ENCODE peak calls at places on chromosome 16, in six cellular contexts. G is CD4-positive, alpha-beta memory T cell; A is OCI-LY7; H is stomach; L is esophagus squamous epithelium; N is HepG2. K is an unnamed sample. For H3K9me3, the result is how much of the 10 kb centered on the place peaks cover.

GRCh38 chr16:29943846-29944669 is 17.8 kb upstream of the TMEM219 start:
- DNase-seq in G (no peak), L (no peak), A (no peak), H (peak), N (peak), K (peak)

GRCh38 chr16:80034948-80035700 is 434.6 kb upstream of the MAF start:
- DNase-seq in G (no peak), L (no peak), A (no peak), H (no peak), N (no peak), K (no peak)

GRCh38 chr16:15772579-15773293 is 84.1 kb downstream of the MYH11 start:
- DNase-seq in N (no peak), G (no peak), L (no peak), H (no peak), A (no peak), K (no peak)

GRCh38 chr16:2467301-2468141 is 3.6 kb upstream of the NTN3 start:
- DNase-seq in H (peak), L (no peak), N (no peak), G (no peak), A (peak), K (peak)

GRCh38 chr16:57616871-57617270 is 11.6 kb upstream of the ADGRG1 start:
- DNase-seq in N (no peak), H (peak), G (no peak), L (no peak), A (no peak), K (no peak)

GRCh38 chr16:30961384-30961783 is 3.8 kb downstream of the SETD1A start:
- DNase-seq in L (no peak), A (no peak), N (no peak), H (no peak), G (no peak), K (no peak)

GRCh38 chr16:14562691-14563491 is 67.2 kb downstream of the PARN start:
- DNase-seq in L (no peak), A (no peak), N (peak), G (no peak), H (peak), K (peak)

GRCh38 chr16:88639231-88640038 is 1.1 kb downstream of the IL17C start:
- DNase-seq in L (no peak), N (no peak), G (no peak), A (no peak), H (peak), K (peak)

GRCh38 chr16:53041196-53041977 is 11.3 kb downstream of the CHD9NB start:
- DNase-seq in G (no peak), H (peak), L (no peak), N (peak), A (no peak), K (no peak)

GRCh38 chr16:57898961-57899360 is 72.0 kb downstream of the CNGB1 start:
- DNase-seq in N (no peak), L (no peak), A (no peak), H (no peak), G (no peak), K (no peak)

DNA sequence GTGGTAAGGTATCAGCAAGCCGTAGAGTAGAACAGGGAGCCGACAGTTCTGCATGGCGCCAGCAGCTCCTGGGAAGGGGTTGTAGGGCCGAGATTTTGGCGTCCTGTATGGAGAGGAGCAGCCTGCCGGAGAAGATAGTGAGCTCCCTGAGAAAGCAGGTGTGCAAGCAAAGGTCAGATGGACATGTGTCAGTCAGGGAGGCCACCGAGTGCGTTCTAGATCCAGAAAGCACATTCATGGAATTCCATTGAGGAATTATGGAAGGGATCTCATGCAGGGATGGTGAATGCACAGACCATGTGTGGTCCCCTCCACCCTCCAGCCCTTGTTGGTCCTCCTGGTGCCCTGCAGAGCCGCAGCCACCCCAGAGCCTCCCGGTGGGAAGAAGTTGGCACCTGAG is 33.7 kb downstream of the CMIP start:
- DNase-seq in A (no peak), G (no peak), H (no peak), L (no peak), N (no peak), K (no peak)
- H3K27ac ChIP-seq in A (peak), G (no peak), H (peak), L (peak), N (peak), K (no peak)

GRCh38 chr16:1175566-1176279 is 22.8 kb downstream of the CACNA1H start:
- DNase-seq in N (peak), L (no peak), A (no peak), G (no peak), H (no peak), K (no peak)

GRCh38 chr16:1177053-1177452 is 24.1 kb downstream of the CACNA1H start:
- DNase-seq in A (no peak), L (no peak), G (no peak), H (no peak), N (no peak), K (no peak)

GRCh38 chr16:1178295-1178910 is 25.5 kb downstream of the CACNA1H start:
- DNase-seq in H (no peak), A (no peak), L (no peak), N (no peak), G (no peak), K (no peak)

GRCh38 chr16:1176280-1176897 is 23.5 kb downstream of the CACNA1H start:
- DNase-seq in L (no peak), N (no peak), G (no peak), A (no peak), H (no peak), K (no peak)

GRCh38 chr16:1177750-1178149 is 24.8 kb downstream of the CACNA1H start:
- DNase-seq in L (no peak), H (no peak), N (no peak), A (no peak), G (no peak), K (no peak)
- H3K4me3 ChIP-seq in L (no peak), H (no peak), N (no peak), A (no peak), G (no peak), K (no peak)

GRCh38 chr16:10388987-10389386 is 3.1 kb downstream of the ATF7IP2 start:
- DNase-seq in H (no peak), G (no peak), A (no peak), N (no peak), L (no peak), K (no peak)
- H3K9me3 ChIP-seq in H (under half), G (under half), A (under half), N (under half), L (under half), K (under half)

DNA sequence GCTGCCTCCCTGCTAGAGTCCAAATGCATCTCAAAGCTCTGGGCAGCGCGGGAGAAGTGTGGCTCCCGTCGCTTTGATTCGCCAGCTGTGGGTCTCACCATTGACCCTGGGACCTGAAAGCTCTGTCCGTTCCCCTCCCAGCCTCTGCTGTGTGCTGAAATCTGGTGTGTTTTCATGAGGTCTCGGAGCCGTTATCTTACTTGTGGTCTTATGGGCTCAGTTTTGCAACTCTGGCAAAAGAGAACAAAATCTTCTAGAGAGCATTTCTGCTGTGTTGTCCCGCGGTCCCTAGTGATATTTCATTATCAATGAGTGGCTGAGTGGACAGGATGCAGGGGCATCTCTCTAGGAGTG is 13.3 kb downstream of the CRISPLD2 start:
- DNase-seq in G (no peak), H (no peak), N (no peak), A (no peak), L (no peak), K (no peak)
- H3K27ac ChIP-seq in G (no peak), H (peak), N (no peak), A (no peak), L (peak), K (no peak)

GRCh38 chr16:89689142-89689541 is 2.7 kb downstream of the CDK10 start:
- DNase-seq in A (no peak), L (no peak), G (no peak), N (no peak), H (no peak), K (no peak)

GRCh38 chr16:89688395-89688794 is 1.9 kb downstream of the CDK10 start:
- DNase-seq in H (no peak), L (no peak), G (no peak), A (no peak), N (no peak), K (no peak)

GRCh38 chr16:89686520-89687091 is at the start of gene CDK10:
- DNase-seq in G (peak), H (peak), N (no peak), L (no peak), A (peak), K (peak)

GRCh38 chr16:89687092-89687940 is 827 bp downstream of the CDK10 start:
- DNase-seq in L (no peak), A (peak), H (peak), N (peak), G (no peak), K (peak)

DNA sequence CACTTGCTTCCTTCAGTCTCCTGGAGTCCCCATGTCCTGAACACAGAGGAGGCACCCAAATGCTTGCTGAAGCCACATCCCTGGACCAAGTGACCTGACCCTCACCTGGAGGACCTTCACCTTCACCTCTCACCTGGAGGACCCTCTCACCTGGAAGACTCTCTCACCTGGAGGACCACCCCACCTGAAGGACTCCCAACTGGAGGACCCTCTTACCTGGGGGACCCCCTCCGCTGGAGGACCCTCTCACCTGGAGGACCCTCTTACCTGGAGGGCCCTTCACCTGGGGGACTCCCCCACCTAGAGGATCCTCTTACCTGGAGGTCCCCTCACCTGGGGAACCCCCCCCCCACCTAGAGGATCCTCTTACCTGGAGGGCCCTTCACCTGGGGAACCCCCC is 573 bp upstream of the CDK10 start:
- DNase-seq in G (no peak), A (no peak), H (no peak), L (no peak), N (no peak), K (peak)
- H3K4me3 ChIP-seq in G (peak), A (peak), H (peak), L (peak), N (no peak), K (peak)

DNA sequence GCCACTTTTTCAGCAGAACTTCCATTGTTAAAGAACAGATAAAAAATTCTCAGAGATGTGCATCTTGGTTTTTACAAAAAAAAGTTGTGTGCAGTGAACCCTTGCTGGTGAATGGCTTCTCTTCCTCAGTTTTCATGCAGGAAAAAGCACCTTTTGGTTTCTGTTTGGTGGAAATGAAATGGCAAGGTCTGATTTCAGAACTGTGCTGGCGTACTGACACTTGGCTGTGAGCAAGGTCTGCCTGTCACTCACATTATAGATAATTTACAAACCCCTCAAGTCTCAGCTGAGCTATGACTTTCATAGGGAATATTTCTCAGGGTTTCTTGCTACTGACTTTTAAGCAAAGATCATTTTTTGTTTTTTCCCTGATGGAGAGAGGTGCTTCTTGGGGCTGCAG is 5.8 kb upstream of the SALL1 start:
- DNase-seq in A (no peak), H (no peak), G (no peak), L (no peak), N (no peak), K (no peak)
- H3K9me3 ChIP-seq in A (under half), H (under half), G (under half), L (under half), N (under half), K (under half)

GRCh38 chr16:68985268-68985667 is 120.2 kb upstream of the HAS3 start:
- DNase-seq in H (no peak), G (no peak), L (no peak), A (no peak), N (no peak), K (no peak)
- H3K27ac ChIP-seq in H (no peak), G (no peak), L (peak), A (no peak), N (no peak), K (no peak)

GRCh38 chr16:72013389-72013788 is 4.8 kb downstream of the DHODH start:
- DNase-seq in H (no peak), L (no peak), N (no peak), A (no peak), G (no peak), K (no peak)

GRCh38 chr16:72012607-72013006 is 4.1 kb downstream of the DHODH start:
- DNase-seq in A (no peak), H (no peak), N (no peak), L (no peak), G (no peak), K (no peak)

GRCh38 chr16:72015124-72015523 is 6.6 kb downstream of the DHODH start:
- DNase-seq in L (no peak), A (no peak), N (no peak), G (no peak), H (peak), K (no peak)

GRCh38 chr16:72013888-72014538 is 5.5 kb downstream of the DHODH start:
- DNase-seq in N (no peak), H (no peak), A (no peak), L (no peak), G (no peak), K (no peak)

GRCh38 chr16:72014675-72015074 is 6.1 kb downstream of the DHODH start:
- DNase-seq in G (no peak), L (no peak), N (no peak), H (no peak), A (no peak), K (no peak)
- H3K4me3 ChIP-seq in G (no peak), L (no peak), N (no peak), H (no peak), A (no peak), K (no peak)

GRCh38 chr16:35910409-35910808 is 2451.0 kb downstream of the TP53TG3F start:
- DNase-seq in H (no peak), G (no peak), N (no peak), A (no peak), L (no peak), K (no peak)
- H3K9me3 ChIP-seq in H (under half), G (under half), N (half or more), A (under half), L (under half), K (under half)

K was measured in pancreas.